ENCODE peak calls at places on chromosomes 12 and 14, in nine cellular contexts. T is AG20443; Y is body of pancreas; V is fibroblast of gingiva; W is GM13977; F is NCI-H345; Z is stimulated activated CD4-positive, alpha-beta T cell treated with anti-CD3 and anti-CD28 coated beads, Interleukin-4, amount 100 ng/mL, for 48 hours; H is DMS79; G is head of caudate nucleus. A is an unnamed sample.

GRCh38 chr14:59845245-59845644 is 25.3 kb downstream of the RTN1 start:
- DNase-seq in T (no peak), Y (no peak), V (no peak), W (no peak), F (no peak), Z (no peak), H (no peak), G (no peak), A (no peak)

GRCh38 chr14:55274760-55275159 is 3.5 kb downstream of the FBXO34 start:
- DNase-seq in T (peak; percentile 24), Y (no peak), V (peak; percentile 15), W (no peak), F (no peak), Z (no peak), H (no peak), G (no peak), A (no peak)

GRCh38 chr14:104035300-104035699 is 50.2 kb upstream of the ASPG start:
- DNase-seq in T (no peak), Y (no peak), V (no peak), W (no peak), F (no peak), Z (no peak), H (peak; percentile 26), G (no peak), A (no peak)

GRCh38 chr12:28611115-28611435 is 420.8 kb downstream of the CCDC91 start:
- DNase-seq in T (peak; percentile 67), Y (no peak), V (peak; percentile 83), W (no peak), F (no peak), Z (no peak), H (no peak), G (no peak), A (no peak)

GRCh38 chr12:122064780-122065588 is 13.6 kb upstream of the MLXIP start:
- DNase-seq in T (peak; percentile 57), Y (peak; percentile 70), V (peak; percentile 63), W (no peak), F (peak; percentile 34), Z (no peak), H (peak; percentile 99), G (peak; percentile 58), A (no peak)

GRCh38 chr14:100663528-100664052 is 63.1 kb upstream of the DLK1 start:
- DNase-seq in T (no peak), Y (no peak), V (no peak), W (no peak), F (no peak), Z (no peak), H (no peak), G (no peak), A (no peak)

GRCh38 chr14:76419399-76419798 is 43.5 kb downstream of the ESRRB start:
- DNase-seq in T (no peak), Y (no peak), V (no peak), W (no peak), F (no peak), Z (no peak), H (no peak), G (no peak), A (no peak)

GRCh38 chr12:124608451-124608870 is 41.0 kb upstream of the NCOR2 start:
- DNase-seq in T (no peak), Y (no peak), V (peak; percentile 21), W (no peak), F (no peak), Z (no peak), H (no peak), G (no peak), A (no peak)

GRCh38 chr12:3614806-3615466 is 123.9 kb downstream of the PRMT8 start:
- DNase-seq in T (no peak), Y (no peak), V (no peak), W (no peak), F (no peak), Z (no peak), H (no peak), G (peak; percentile 43), A (no peak)

GRCh38 chr12:45986646-45987338 is 3.6 kb downstream of the SCAF11 start:
- DNase-seq in T (no peak), Y (no peak), V (no peak), W (no peak), F (no peak), Z (no peak), H (no peak), G (no peak), A (no peak)

GRCh38 chr12:93857917-93858513 is 180.8 kb downstream of the CRADD start:
- DNase-seq in T (no peak), Y (no peak), V (no peak), W (no peak), F (peak; percentile 52), Z (no peak), H (no peak), G (no peak), A (no peak)

A was measured in G401.